ENCODE peak calls at places on chromosomes 2 and 18, in six cellular contexts. N, P, D, G, S and O are unnamed samples.

GRCh38 chr2:204122425-204122824 is 185.9 kb downstream of the ICOS start:
- DNase-seq in N (no peak), P (no peak), D (no peak), G (no peak), S (no peak), O (no peak)

GRCh38 chr2:20532634-20533437 is 86.0 kb downstream of the RHOB start:
- DNase-seq in N (no peak), P (no peak), D (no peak), G (no peak), S (no peak), O (no peak)

GRCh38 chr2:85468704-85469349 is 50.3 kb downstream of the SH2D6 start:
- DNase-seq in N (no peak), P (peak; percentile 69), D (peak; percentile 40), G (peak; percentile 92), S (no peak), O (peak; percentile 43)

GRCh38 chr2:47437287-47437686 is 34.3 kb downstream of the MSH2 start:
- DNase-seq in N (no peak), P (peak; percentile 40), D (peak; percentile 8), G (no peak), S (no peak), O (no peak)

GRCh38 chr2:216375288-216375687 is 3.0 kb upstream of the MARCHF4 start:
- DNase-seq in N (no peak), P (no peak), D (no peak), G (no peak), S (no peak), O (no peak)

GRCh38 chr18:1542230-1542774 is 637.6 kb downstream of the ADCYAP1 start:
- DNase-seq in N (no peak), P (no peak), D (no peak), G (no peak), S (no peak), O (no peak)

GRCh38 chr2:201779996-201780673 is 598 bp downstream of the ALS2 start:
- DNase-seq in N (no peak), P (no peak), D (no peak), G (peak; percentile 30), S (peak; percentile 38), O (peak; percentile 8)

GRCh38 chr2:120919771-120920437 is 184.2 kb downstream of the GLI2 start:
- DNase-seq in N (no peak), P (no peak), D (peak; percentile 41), G (no peak), S (no peak), O (no peak)

GRCh38 chr18:8744038-8744437 is 38.7 kb downstream of the MTCL1 start:
- DNase-seq in N (no peak), P (no peak), D (no peak), G (no peak), S (no peak), O (no peak)

GRCh38 chr2:3536682-3537632 is 17.6 kb upstream of the ADI1 start:
- DNase-seq in N (no peak), P (peak; percentile 81), D (peak; percentile 68), G (peak; percentile 22), S (peak; percentile 53), O (no peak)

GRCh38 chr2:224072541-224073188 is 33.6 kb upstream of the SERPINE2 start:
- DNase-seq in N (no peak), P (no peak), D (peak; percentile 58), G (no peak), S (no peak), O (no peak)

GRCh38 chr2:28257182-28257581 is 135.5 kb upstream of the FOSL2 start:
- DNase-seq in N (no peak), P (no peak), D (no peak), G (no peak), S (no peak), O (no peak)

GRCh38 chr2:236608308-236608564 is 38.6 kb downstream of the ACKR3 start:
- DNase-seq in N (no peak), P (no peak), D (no peak), G (no peak), S (no peak), O (no peak)

GRCh38 chr2:73965053-73965452 is 19.7 kb upstream of the TET3 start:
- DNase-seq in N (no peak), P (no peak), D (no peak), G (no peak), S (no peak), O (no peak)

GRCh38 chr2:172617115-172617514 is 61.2 kb downstream of the PDK1 start:
- DNase-seq in N (no peak), P (no peak), D (no peak), G (no peak), S (no peak), O (no peak)

GRCh38 chr2:62661263-62661635 is 44.3 kb upstream of the EHBP1 start:
- DNase-seq in N (no peak), P (no peak), D (no peak), G (no peak), S (no peak), O (no peak)

GRCh38 chr18:36766836-36767235 is 62.0 kb downstream of the TPGS2 start:
- DNase-seq in N (no peak), P (no peak), D (no peak), G (no peak), S (no peak), O (no peak)

GRCh38 chr18:55853268-55853667 is 265.3 kb upstream of the TCF4 start:
- DNase-seq in N (no peak), P (no peak), D (no peak), G (no peak), S (no peak), O (no peak)

GRCh38 chr2:200466703-200467418 is 43.0 kb downstream of the KCTD18 start:
- DNase-seq in N (no peak), P (no peak), D (peak; percentile 40), G (no peak), S (no peak), O (no peak)

GRCh38 chr18:59665057-59666007 is 31.9 kb downstream of the CCBE1 start:
- DNase-seq in N (no peak), P (no peak), D (no peak), G (no peak), S (no peak), O (no peak)

GRCh38 chr2:176187306-176188217 is 906 bp upstream of the HOXD1 start:
- DNase-seq in N (no peak), P (peak; percentile 6), D (no peak), G (peak; percentile 60), S (no peak), O (no peak)

GRCh38 chr2:17958486-17959092 is 80.1 kb downstream of the KCNS3 start:
- DNase-seq in N (no peak), P (no peak), D (no peak), G (no peak), S (no peak), O (no peak)

GRCh38 chr2:84257871-84258270 is 201.2 kb downstream of the SUCLG1 start:
- DNase-seq in N (no peak), P (no peak), D (no peak), G (no peak), S (no peak), O (no peak)

GRCh38 chr2:143955416-143956075 is 564.4 kb downstream of the ZEB2 start:
- DNase-seq in N (no peak), P (no peak), D (no peak), G (no peak), S (no peak), O (no peak)

GRCh38 chr2:120439637-120440384 is 93.9 kb downstream of the INHBB start:
- DNase-seq in N (no peak), P (no peak), D (no peak), G (no peak), S (no peak), O (no peak)

GRCh38 chr2:106115250-106115649 is 78.9 kb downstream of the UXS1 start:
- DNase-seq in N (no peak), P (peak; percentile 51), D (no peak), G (no peak), S (no peak), O (no peak)

GRCh38 chr2:232877940-232878511 is 8.0 kb downstream of the SNORC start:
- DNase-seq in N (peak; percentile 4), P (no peak), D (no peak), G (no peak), S (no peak), O (no peak)

GRCh38 chr18:24506175-24506574 is 45.7 kb downstream of the HRH4 start:
- DNase-seq in N (no peak), P (no peak), D (no peak), G (no peak), S (no peak), O (no peak)

GRCh38 chr2:215772003-215772402 is 241.3 kb downstream of the MREG start:
- DNase-seq in N (no peak), P (no peak), D (peak; percentile 29), G (peak; percentile 56), S (no peak), O (no peak)

DNA sequence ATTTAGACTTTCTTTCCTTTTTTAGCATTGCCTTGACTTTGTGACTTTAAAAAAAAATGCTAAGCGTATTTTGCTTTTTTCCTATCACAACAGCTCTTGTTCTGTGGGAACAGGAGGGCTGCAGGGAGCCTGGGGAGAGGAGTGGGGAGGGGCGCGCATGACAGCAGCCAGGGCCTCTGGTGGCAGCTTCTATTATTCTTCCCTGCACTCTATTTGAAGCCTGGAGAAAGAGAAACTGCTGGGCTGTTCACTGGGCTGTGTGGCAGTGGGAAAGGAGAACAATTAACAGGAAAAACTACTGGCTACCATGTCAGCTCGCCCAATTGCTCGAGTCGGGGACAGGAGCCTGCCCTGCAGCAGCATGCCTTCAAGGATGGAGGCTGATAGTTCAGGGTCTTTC is 119.0 kb upstream of the ZBTB14 start:
- DNase-seq in N (no peak), P (no peak), D (no peak), G (no peak), S (no peak), O (no peak)
- TF ChIP-seq CTCF in N (no peak), P (no peak), D (no peak), G (no peak), S (no peak), O (no peak)

GRCh38 chr2:239220976-239221375 is 179.8 kb downstream of the HDAC4 start:
- DNase-seq in N (no peak), P (no peak), D (no peak), G (no peak), S (no peak), O (no peak)
- H3K4me1 ChIP-seq in N (peaks cover 48% of the 10 kb centered on the region), P (peaks cover 29% of the 10 kb centered on the region), D (peaks cover 66% of the 10 kb centered on the region), G (peaks cover 10% of the 10 kb centered on the region), S (peaks cover 31% of the 10 kb centered on the region), O (peaks cover 23% of the 10 kb centered on the region)

GRCh38 chr2:118490323-118490722 is 357.1 kb downstream of the EN1 start:
- DNase-seq in N (no peak), P (no peak), D (no peak), G (no peak), S (no peak), O (no peak)

GRCh38 chr2:118496467-118496866 is 351.0 kb downstream of the EN1 start:
- DNase-seq in N (no peak), P (no peak), D (no peak), G (no peak), S (no peak), O (no peak)

GRCh38 chr2:118495278-118495677 is 352.2 kb downstream of the EN1 start:
- DNase-seq in N (no peak), P (no peak), D (no peak), G (no peak), S (no peak), O (no peak)

GRCh38 chr2:118489712-118490255 is 357.7 kb downstream of the EN1 start:
- DNase-seq in N (no peak), P (no peak), D (no peak), G (no peak), S (no peak), O (no peak)

GRCh38 chr2:118492335-118492734 is 355.1 kb downstream of the EN1 start:
- DNase-seq in N (no peak), P (no peak), D (no peak), G (no peak), S (no peak), O (no peak)
- TF ChIP-seq CTCF in N (no peak), P (peak; percentile 36), D (no peak), G (no peak), S (no peak), O (no peak)

GRCh38 chr18:22827741-22828140 is 105.4 kb upstream of the RBBP8 start:
- DNase-seq in N (no peak), P (no peak), D (no peak), G (no peak), S (no peak), O (no peak)
- H3K4me1 ChIP-seq in N (no peaks in the 10 kb centered on the region), P (peaks cover 15% of the 10 kb centered on the region), D (no peaks in the 10 kb centered on the region), G (no peaks in the 10 kb centered on the region), S (no peaks in the 10 kb centered on the region), O (no peaks in the 10 kb centered on the region)